ENCODE peak calls at places on chromosomes 5 and 9, in seven cellular contexts. P, I, C, V, Q, G and K are unnamed samples.

GRCh38 chr5:108836492-108836891 is 88.8 kb downstream of the FER start:
- DNase-seq in G (no peak), P (no peak), V (no peak), I (no peak), Q (no peak), C (no peak), K (no peak)

GRCh38 chr5:120936652-120937051 is 472.6 kb downstream of the PRR16 start:
- DNase-seq in P (no peak), V (no peak), G (no peak), Q (no peak), C (no peak), I (no peak), K (no peak)

GRCh38 chr5:90866333-90866732 is 307.7 kb downstream of the ADGRV1 start:
- DNase-seq in Q (no peak), P (peak; percentile 40), V (no peak), G (peak; percentile 18), C (no peak), I (no peak), K (no peak)

GRCh38 chr5:81142108-81142507 is 91.0 kb upstream of the CKMT2 start:
- DNase-seq in P (no peak), Q (no peak), G (no peak), V (no peak), I (no peak), C (no peak), K (no peak)

GRCh38 chr9:113669523-113670115 is 206.1 kb downstream of the RGS3 start:
- DNase-seq in I (no peak), G (no peak), Q (no peak), P (no peak), C (no peak), V (no peak), K (no peak)

GRCh38 chr5:157558089-157558595 is 17.4 kb downstream of the ADAM19 start:
- DNase-seq in Q (no peak), V (no peak), G (no peak), P (peak; percentile 45), I (no peak), C (no peak), K (no peak)

GRCh38 chr5:111572561-111572960 is 60.2 kb upstream of the STARD4 start:
- DNase-seq in Q (no peak), G (no peak), C (no peak), I (no peak), V (no peak), P (no peak), K (no peak)

GRCh38 chr5:136686192-136686872 is 321.0 kb upstream of the TRPC7 start:
- DNase-seq in I (no peak), C (no peak), G (peak; percentile 8), Q (no peak), V (no peak), P (peak; percentile 10), K (no peak)

GRCh38 chr9:108836319-108836718 is 19.5 kb downstream of the ACTL7B start:
- DNase-seq in C (no peak), I (no peak), P (no peak), V (no peak), G (no peak), Q (no peak), K (no peak)

GRCh38 chr5:157571357-157571827 is 4.2 kb downstream of the ADAM19 start:
- DNase-seq in Q (peak; percentile 23), I (peak; percentile 40), P (no peak), C (peak; percentile 65), V (no peak), G (peak; percentile 34), K (no peak)

GRCh38 chr5:176875783-176876505 is 23.2 kb downstream of the HK3 start:
- DNase-seq in G (peak; percentile 9), V (no peak), I (no peak), Q (no peak), C (no peak), P (no peak), K (no peak)

GRCh38 chr9:88358743-88359142 is 29.5 kb upstream of the SPIN1 start:
- DNase-seq in C (no peak), I (no peak), V (no peak), P (no peak), G (no peak), Q (no peak), K (no peak)
- H3K27ac ChIP-seq in C (no peak overlapping the region), I (no peak overlapping the region), V (no peak overlapping the region), P (no peak overlapping the region), G (no peak overlapping the region), Q (no peak overlapping the region), K (no peak overlapping the region)

DNA sequence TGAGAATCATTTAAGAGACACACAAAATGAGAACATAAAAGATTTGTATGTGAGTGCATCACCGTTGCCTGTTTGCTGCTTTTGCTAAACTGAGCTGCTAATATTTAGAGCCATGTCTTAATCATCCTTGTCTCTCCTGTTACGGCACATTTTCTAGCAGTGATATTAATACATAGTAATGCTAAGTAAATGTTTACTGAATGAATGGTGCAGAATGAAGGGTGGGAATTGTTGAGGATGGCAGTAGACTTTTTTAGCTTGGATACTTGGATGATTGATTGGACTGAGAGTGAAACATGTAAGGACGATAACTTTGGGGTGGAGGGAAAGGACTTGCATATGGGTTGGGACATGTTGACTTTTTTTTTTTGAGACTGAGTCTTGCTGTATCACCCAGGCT is 102.3 kb upstream of the ABCA1 start:
- DNase-seq in P (no peak), Q (no peak), C (no peak), I (no peak), G (no peak), V (no peak), K (no peak)
- TF ChIP-seq POLR2AphosphoS5 in P (no peak), Q (no peak), C (no peak), I (no peak), G (no peak), V (no peak), K (no peak)

GRCh38 chr9:859251-859650 is 17.8 kb downstream of the DMRT1 start:
- DNase-seq in G (no peak), C (no peak), P (no peak), Q (no peak), I (no peak), V (no peak), K (no peak)
- TF ChIP-seq EP300 in G (no peak), C (no peak), P (no peak), Q (no peak), I (no peak), V (no peak), K (no peak)

GRCh38 chr5:126599499-126599898 is 1.2 kb upstream of the PHAX start:
- DNase-seq in V (no peak), Q (no peak), P (no peak), I (no peak), C (no peak), G (no peak), K (no peak)

GRCh38 chr5:126597156-126597555 is 2.1 kb upstream of the ALDH7A1 start:
- DNase-seq in V (no peak), C (no peak), I (no peak), G (no peak), P (peak; percentile 83), Q (no peak), K (no peak)

GRCh38 chr5:126605525-126605924 is 4.8 kb downstream of the PHAX start:
- DNase-seq in P (no peak), I (no peak), C (no peak), Q (no peak), V (no peak), G (no peak), K (no peak)

GRCh38 chr5:126603402-126603991 is 2.8 kb downstream of the PHAX start:
- DNase-seq in I (no peak), G (no peak), Q (no peak), C (no peak), P (no peak), V (no peak), K (no peak)

DNA sequence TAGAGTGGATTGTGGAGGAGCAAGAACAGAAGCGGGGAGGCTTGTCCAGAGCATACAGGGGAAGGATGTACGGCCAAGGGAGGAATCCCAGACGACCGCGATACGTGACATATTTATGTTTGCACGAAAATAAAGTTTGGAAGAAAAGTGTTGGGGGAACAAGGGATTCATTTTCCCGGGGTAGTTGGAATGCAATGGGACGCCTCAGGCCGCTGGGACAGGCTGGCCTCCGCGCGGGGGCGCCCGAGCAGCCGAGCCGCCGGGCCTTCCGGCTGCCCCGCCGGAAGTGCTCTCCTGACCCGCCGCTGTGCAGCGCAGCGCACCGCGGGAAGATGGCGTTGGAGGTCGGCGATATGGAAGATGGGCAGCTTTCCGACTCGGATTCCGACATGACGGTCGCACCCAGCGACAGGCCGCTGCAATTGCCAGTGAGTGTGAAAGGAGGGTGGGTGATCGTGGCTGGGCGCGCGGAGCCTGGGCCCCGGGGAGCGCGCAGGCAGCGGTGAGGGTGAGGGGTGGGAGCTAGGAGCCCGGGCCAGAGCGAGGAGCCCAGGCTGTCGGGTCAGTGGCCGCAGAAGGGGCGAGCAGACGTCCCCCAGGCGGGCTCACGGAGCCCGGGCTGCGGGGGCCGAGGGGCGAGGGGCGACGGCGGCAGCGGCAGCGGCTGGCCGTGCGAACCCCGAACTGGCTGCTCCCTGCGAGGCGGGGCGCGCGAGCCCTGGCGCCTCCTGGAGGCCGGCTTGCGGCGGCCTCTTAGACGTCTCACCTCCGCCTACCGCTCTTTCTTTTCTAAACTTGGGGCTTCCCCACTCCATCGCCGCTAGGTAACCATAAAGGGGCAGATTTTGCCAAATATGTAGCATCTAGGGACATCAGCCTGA is at the start of gene PHAX:
- DNase-seq in Q (no peak), V (peak; percentile 84), P (peak; percentile 60), C (peak; percentile 86), G (peak; percentile 89), I (peak; percentile 82), K (peak; percentile 79)
- H3K27ac ChIP-seq in Q (peak within 1 kb of the TSS; percentile 94), V (peak within 1 kb of the TSS; percentile 94), P (peak within 1 kb of the TSS; percentile 66), C (peak within 1 kb of the TSS; percentile 91), G (peak within 1 kb of the TSS; percentile 87), I (peak within 1 kb of the TSS; percentile 95), K (peak within 1 kb of the TSS; percentile 92)

GRCh38 chr5:104370523-104370922 is 807.9 kb upstream of the NUDT12 start:
- DNase-seq in I (no peak), P (no peak), G (no peak), Q (no peak), C (no peak), V (no peak), K (no peak)
- TF ChIP-seq POLR2AphosphoS5 in I (no peak), P (no peak), G (no peak), Q (no peak), C (no peak), V (no peak), K (no peak)

DNA sequence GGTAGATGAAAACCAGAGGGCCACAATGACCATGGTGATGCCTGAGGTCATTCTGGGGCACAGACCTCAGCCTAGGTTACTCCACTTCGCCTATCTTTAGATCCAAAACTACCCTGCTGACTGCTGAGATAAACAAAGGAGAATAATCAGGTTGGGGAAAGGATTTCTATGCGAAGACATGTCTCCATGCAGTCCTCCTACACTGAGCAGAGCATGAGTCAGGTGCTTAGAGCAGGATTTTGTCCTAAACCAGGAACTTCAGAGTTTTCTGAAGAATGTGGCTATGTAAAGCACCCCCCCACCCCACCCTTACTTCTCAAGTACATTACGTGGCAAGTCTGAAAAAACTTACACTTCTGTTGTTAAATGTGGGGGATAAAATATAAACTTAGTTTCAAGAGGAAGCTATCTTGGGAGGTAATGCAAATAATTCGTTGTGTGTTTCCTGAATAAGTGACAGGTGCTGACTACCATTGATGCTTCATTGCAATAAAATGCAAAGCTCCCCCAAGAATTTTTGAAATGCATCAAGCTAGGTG is 19.4 kb downstream of the PDCD1LG2 start:
- DNase-seq in P (no peak), I (no peak), Q (no peak), V (no peak), C (no peak), G (no peak), K (no peak)
- TF ChIP-seq EP300 in P (no peak), I (no peak), Q (no peak), V (no peak), C (no peak), G (peak; percentile 33), K (no peak)